ENCODE peak calls at places on chromosome X, in eight cellular contexts. H is Karpas-422, B is BE2C, U is dorsolateral prefrontal cortex, N is right lobe of liver, T is spleen, A is adrenal gland, J is NT2/D1. V is an unnamed sample. For H3K27me3, the result is how much of the 10 kb centered on the place peaks cover.

GRCh38 chrX:33252306-33252825 is 41.0 kb upstream of the DMD start:
- DNase-seq in H (no peak), B (no peak), U (no peak), N (no peak), T (no peak), A (no peak), J (peak), V (no peak)

GRCh38 chrX:9308426-9308825 is 156.4 kb upstream of the TBL1X start:
- DNase-seq in H (no peak), B (no peak), U (no peak), N (no peak), T (no peak), A (no peak), J (no peak), V (no peak)

GRCh38 chrX:109732780-109733657 is at the start of gene ACSL4:
- DNase-seq in H (peak), B (peak), U (peak), N (peak), T (peak), A (peak), J (peak), V (no peak)

GRCh38 chrX:13123857-13124345 is 79.5 kb upstream of the FAM9C start:
- DNase-seq in H (no peak), B (no peak), U (no peak), N (no peak), T (no peak), A (peak), J (no peak), V (no peak)

GRCh38 chrX:137164329-137164728 is 130.5 kb upstream of the GPR101 start:
- DNase-seq in H (no peak), B (no peak), U (no peak), N (no peak), T (no peak), A (no peak), J (no peak), V (no peak)

GRCh38 chrX:30816079-30816478 is 73.0 kb downstream of the TAB3 start:
- DNase-seq in H (no peak), B (no peak), U (no peak), N (no peak), T (no peak), A (no peak), J (no peak), V (no peak)

GRCh38 chrX:137743414-137743813 is 177.5 kb downstream of the ZIC3 start:
- DNase-seq in H (no peak), B (no peak), U (no peak), N (no peak), T (no peak), A (no peak), J (no peak), V (no peak)

GRCh38 chrX:119502727-119503483 is 34.7 kb downstream of the SLC25A5 start:
- DNase-seq in H (no peak), B (no peak), U (no peak), N (no peak), T (no peak), A (peak), J (no peak), V (no peak)

GRCh38 chrX:139203681-139204575 is 326.6 kb upstream of the F9 start:
- DNase-seq in H (no peak), B (no peak), U (no peak), N (peak), T (peak), A (peak), J (no peak), V (no peak)

GRCh38 chrX:28552322-28552721 is 34.9 kb upstream of the IL1RAPL1 start:
- DNase-seq in H (no peak), B (no peak), U (no peak), N (no peak), T (no peak), A (no peak), J (no peak), V (no peak)

GRCh38 chrX:69080912-69081465 is 84.3 kb downstream of the PJA1 start:
- DNase-seq in H (no peak), B (peak), U (no peak), N (no peak), T (peak), A (no peak), J (no peak), V (no peak)

GRCh38 chrX:44693255-44693654 is 150.6 kb upstream of the DUSP21 start:
- DNase-seq in H (no peak), B (no peak), U (no peak), N (no peak), T (no peak), A (no peak), J (no peak), V (no peak)

GRCh38 chrX:56764153-56764974 is 35.3 kb downstream of the NBDY start:
- DNase-seq in H (peak), B (peak), U (peak), N (peak), T (peak), A (peak), J (peak), V (peak)

GRCh38 chrX:39396358-39396995 is 595.2 kb downstream of the MID1IP1 start:
- DNase-seq in H (no peak), B (no peak), U (no peak), N (no peak), T (no peak), A (no peak), J (no peak), V (no peak)

DNA sequence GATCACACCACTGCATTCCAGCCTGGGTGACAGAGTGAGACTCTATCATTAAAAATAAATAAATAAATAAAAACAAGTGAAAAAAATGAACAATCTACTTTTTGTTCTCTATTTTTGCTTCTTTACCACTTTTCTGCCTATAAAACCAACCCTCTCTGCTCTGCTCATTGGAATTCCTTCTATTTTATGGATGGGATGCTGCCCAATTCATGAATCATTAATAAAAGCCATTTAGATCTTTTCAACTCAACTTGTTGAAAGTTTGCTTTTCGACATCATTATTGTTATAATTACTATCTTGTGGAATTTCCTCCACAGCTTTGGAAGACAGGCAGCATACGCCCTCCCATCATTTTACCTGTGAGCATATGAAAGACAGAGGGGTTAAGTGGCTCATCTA is 52.1 kb upstream of the SMIM10 start:
- DNase-seq in H (no peak), B (no peak), U (no peak), N (no peak), T (no peak), A (no peak), J (no peak), V (no peak)
- H3K27me3 ChIP-seq in H (under half), B (under half), U (under half), N (under half), T (under half), A (under half), J (under half), V (under half)

GRCh38 chrX:96410927-96411326 is 273.7 kb upstream of the DIAPH2 start:
- DNase-seq in H (no peak), B (no peak), U (no peak), N (no peak), T (no peak), A (no peak), J (no peak), V (no peak)
- H3K27me3 ChIP-seq in H (under half), B (under half), U (under half), N (under half), T (under half), A (under half), J (under half), V (under half)

DNA sequence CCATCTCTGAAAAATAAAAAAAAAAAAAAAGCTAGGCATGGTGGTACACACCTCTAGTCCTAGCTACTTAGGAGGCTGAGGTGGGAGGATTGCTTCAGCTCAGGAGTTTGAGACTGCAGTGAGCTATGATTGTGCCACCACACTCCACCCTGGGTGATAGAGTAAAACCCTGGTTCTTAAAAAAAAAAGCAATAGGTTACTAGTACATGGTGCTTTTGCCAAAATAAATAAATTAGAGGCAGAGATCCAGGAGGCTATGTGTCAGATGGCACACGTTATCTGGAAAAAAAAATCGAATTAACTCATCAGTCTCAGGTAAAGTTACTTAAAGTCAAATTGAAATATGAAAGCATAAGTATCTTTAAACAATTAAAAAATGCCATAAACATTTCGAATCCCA is 94.3 kb downstream of the VCX3A start:
- DNase-seq in H (no peak), B (no peak), U (no peak), N (no peak), T (no peak), A (no peak), J (no peak), V (no peak)
- H3K27me3 ChIP-seq in H (under half), B (under half), U (under half), N (under half), T (under half), A (under half), J (under half), V (under half)

GRCh38 chrX:129653181-129653984 is 1.4 kb downstream of the APLN start:
- DNase-seq in H (no peak), B (no peak), U (no peak), N (no peak), T (no peak), A (no peak), J (no peak), V (no peak)

GRCh38 chrX:129652565-129653169 is 2.1 kb downstream of the APLN start:
- DNase-seq in H (no peak), B (no peak), U (no peak), N (no peak), T (no peak), A (no peak), J (no peak), V (no peak)

GRCh38 chrX:129650821-129651510 is 3.8 kb downstream of the APLN start:
- DNase-seq in H (no peak), B (no peak), U (no peak), N (no peak), T (no peak), A (no peak), J (no peak), V (no peak)

GRCh38 chrX:129650183-129650689 is 4.5 kb downstream of the APLN start:
- DNase-seq in H (no peak), B (no peak), U (no peak), N (no peak), T (no peak), A (no peak), J (no peak), V (no peak)

GRCh38 chrX:129651756-129652564 is 2.8 kb downstream of the APLN start:
- DNase-seq in H (no peak), B (no peak), U (no peak), N (peak), T (no peak), A (no peak), J (no peak), V (no peak)
- H3K27me3 ChIP-seq in H (under half), B (under half), U (under half), N (under half), T (under half), A (under half), J (under half), V (under half)

V was measured in AG04450.